ENCODE peak calls at places on chromosome 12, in four cellular contexts. V is WTC11, A is PC-3, R is IMR-90. W is an unnamed sample.

GRCh38 chr12:5407457-5407856 is 24.5 kb upstream of the NTF3 start:
- DNase-seq in V (no peak), A (no peak), R (peak), W (no peak)

GRCh38 chr12:107351716-107352115 is 258.4 kb upstream of the CRY1 start:
- DNase-seq in V (no peak), A (peak), R (peak), W (no peak)

GRCh38 chr12:54053625-54054441 is at the start of gene HOXC4:
- DNase-seq in V (peak), A (no peak), R (peak), W (no peak)

GRCh38 chr12:47409310-47409709 is 296.5 kb downstream of the RPAP3 start:
- DNase-seq in V (no peak), A (no peak), R (no peak), W (no peak)

GRCh38 chr12:4164591-4165558 is 108.7 kb upstream of the CCND2 start:
- DNase-seq in V (peak), A (no peak), R (peak), W (no peak)

GRCh38 chr12:93946542-93947150 is 201.7 kb upstream of the PLXNC1 start:
- DNase-seq in V (no peak), A (peak), R (peak), W (peak)

GRCh38 chr12:57740656-57741412 is 2.3 kb upstream of the AGAP2 start:
- DNase-seq in V (no peak), A (no peak), R (no peak), W (no peak)

GRCh38 chr12:46963977-46964376 is 115.4 kb upstream of the PCED1B start:
- DNase-seq in V (no peak), A (peak), R (no peak), W (peak)

GRCh38 chr12:119649202-119649808 is 18.6 kb upstream of the PRKAB1 start:
- DNase-seq in V (no peak), A (peak), R (no peak), W (peak)

GRCh38 chr12:50509009-50509663 is 4.4 kb downstream of the DIP2B start:
- DNase-seq in V (no peak), A (peak), R (no peak), W (no peak)

GRCh38 chr12:62683724-62684501 is 217.3 kb downstream of the MON2 start:
- DNase-seq in V (no peak), A (no peak), R (peak), W (no peak)

GRCh38 chr12:109946505-109946904 is 46.4 kb downstream of the TCHP start:
- DNase-seq in V (peak), A (no peak), R (peak), W (no peak)

GRCh38 chr12:95351745-95352144 is 122.2 kb upstream of the METAP2 start:
- DNase-seq in V (no peak), A (no peak), R (no peak), W (no peak)

GRCh38 chr12:73863541-73863940 is 674.1 kb upstream of the ATXN7L3B start:
- DNase-seq in V (no peak), A (peak), R (no peak), W (peak)

GRCh38 chr12:70876952-70877351 is 43.6 kb downstream of the PTPRR start:
- DNase-seq in V (no peak), A (peak), R (peak), W (peak)

GRCh38 chr12:52191841-52192791 is at the start of gene KRT80:
- DNase-seq in V (no peak), A (peak), R (peak), W (peak)

GRCh38 chr12:1837541-1838206 is 17.3 kb downstream of the LRTM2 start:
- DNase-seq in V (no peak), A (peak), R (peak), W (no peak)

GRCh38 chr12:57046947-57047890 is 2.7 kb downstream of the MYO1A start:
- DNase-seq in V (no peak), A (no peak), R (no peak), W (no peak)

GRCh38 chr12:110689002-110689600 is at the start of gene HVCN1:
- DNase-seq in V (peak), A (no peak), R (no peak), W (no peak)

GRCh38 chr12:107992870-107993451 is 136.1 kb upstream of the WSCD2 start:
- DNase-seq in V (peak), A (peak), R (peak), W (peak)

GRCh38 chr12:69570545-69571399 is 14.5 kb upstream of the CCT2 start:
- DNase-seq in V (peak), A (peak), R (peak), W (peak)

GRCh38 chr12:76190249-76190648 is 105.8 kb upstream of the NAP1L1 start:
- DNase-seq in V (no peak), A (no peak), R (no peak), W (no peak)

GRCh38 chr12:19203539-19204506 is 74.3 kb downstream of the PLEKHA5 start:
- DNase-seq in V (no peak), A (no peak), R (no peak), W (no peak)

GRCh38 chr12:55706840-55707671 is 648 bp downstream of the ITGA7 start:
- DNase-seq in V (peak), A (no peak), R (no peak), W (no peak)

GRCh38 chr12:124171231-124171985 is 123.5 kb upstream of the RFLNA start:
- DNase-seq in V (no peak), A (no peak), R (no peak), W (no peak)

GRCh38 chr12:106894774-106895173 is 60.9 kb upstream of the TMEM263 start:
- DNase-seq in V (no peak), A (peak), R (peak), W (no peak)

GRCh38 chr12:105177208-105177607 is 58.8 kb downstream of the APPL2 start:
- DNase-seq in V (no peak), A (no peak), R (no peak), W (no peak)

GRCh38 chr12:3536096-3536875 is 45.3 kb downstream of the PRMT8 start:
- DNase-seq in V (no peak), A (no peak), R (no peak), W (no peak)

GRCh38 chr12:116726749-116727148 is 11.1 kb downstream of the SPRING1 start:
- DNase-seq in V (no peak), A (no peak), R (no peak), W (no peak)

GRCh38 chr12:1799882-1800645 is 20.3 kb upstream of the LRTM2 start:
- DNase-seq in V (no peak), A (no peak), R (no peak), W (no peak)

GRCh38 chr12:27300251-27300650 is 32.4 kb upstream of the BMAL2 start:
- DNase-seq in V (no peak), A (no peak), R (no peak), W (no peak)

GRCh38 chr12:12715128-12715458 is 2.1 kb upstream of the CDKN1B start:
- DNase-seq in V (no peak), A (no peak), R (no peak), W (no peak)

GRCh38 chr12:76444408-76444984 is 96.3 kb upstream of the BBS10 start:
- DNase-seq in V (no peak), A (no peak), R (peak), W (no peak)

GRCh38 chr12:104720346-104721064 is 237.6 kb downstream of the SLC41A2 start:
- DNase-seq in V (no peak), A (no peak), R (peak), W (no peak)

DNA sequence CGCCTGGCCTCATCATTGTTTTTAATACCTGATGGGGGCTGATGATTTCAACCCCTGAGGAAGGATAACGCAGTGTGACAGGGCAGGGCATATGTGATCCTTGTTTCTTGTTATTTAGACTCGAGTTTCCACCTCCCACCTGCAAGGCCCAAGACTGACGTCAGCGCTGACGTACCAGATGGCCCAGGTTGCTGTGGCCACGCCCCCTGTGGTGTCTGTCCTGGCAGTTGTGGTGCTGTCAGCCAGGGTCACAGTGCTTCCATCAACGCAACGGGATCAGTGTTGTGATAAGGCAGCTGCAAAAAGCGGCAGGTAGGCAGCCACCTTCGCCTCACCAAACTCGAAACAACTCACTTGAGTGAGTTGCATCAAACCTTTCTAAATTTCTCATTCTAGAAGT is 18.4 kb downstream of the DDX51 start:
- DNase-seq in V (no peak), A (no peak), R (no peak), W (no peak)
- TF ChIP-seq CTCF in V (no peak), A (no peak), R (no peak), W (no peak)

GRCh38 chr12:9636150-9636549 is 28.4 kb upstream of the KLRB1 start:
- DNase-seq in V (no peak), A (no peak), R (no peak), W (no peak)

GRCh38 chr12:9634177-9634803 is 26.6 kb upstream of the KLRB1 start:
- DNase-seq in V (peak), A (peak), R (peak), W (peak)

GRCh38 chr12:9635014-9635413 is 27.3 kb upstream of the KLRB1 start:
- DNase-seq in V (no peak), A (no peak), R (no peak), W (no peak)

GRCh38 chr12:9640024-9640423 is 29.5 kb upstream of the CLEC2D start:
- DNase-seq in V (no peak), A (no peak), R (no peak), W (no peak)

DNA sequence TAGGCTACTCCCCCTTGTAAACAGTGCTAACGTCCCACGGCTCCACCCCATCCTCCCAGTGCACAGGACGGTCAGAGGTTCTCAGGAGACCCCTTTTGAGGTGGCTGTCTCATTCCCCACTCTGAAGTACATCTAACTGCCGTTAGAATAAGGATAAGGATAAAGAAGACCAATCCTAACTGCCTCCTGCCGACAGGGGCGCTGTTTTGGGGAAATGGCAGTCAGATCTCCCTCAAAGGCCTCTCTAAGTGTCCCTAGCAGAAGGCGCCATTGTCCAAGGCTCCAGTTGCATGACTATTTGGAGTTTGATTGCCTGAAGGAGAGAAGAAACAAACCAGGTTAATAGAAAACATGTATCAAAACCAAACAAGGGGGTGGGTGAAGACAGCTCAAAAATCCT is 29.1 kb upstream of the KLRB1 start:
- DNase-seq in V (peak), A (no peak), R (no peak), W (no peak)
- TF ChIP-seq CTCF in V (no peak), A (peak), R (no peak), W (no peak)

DNA sequence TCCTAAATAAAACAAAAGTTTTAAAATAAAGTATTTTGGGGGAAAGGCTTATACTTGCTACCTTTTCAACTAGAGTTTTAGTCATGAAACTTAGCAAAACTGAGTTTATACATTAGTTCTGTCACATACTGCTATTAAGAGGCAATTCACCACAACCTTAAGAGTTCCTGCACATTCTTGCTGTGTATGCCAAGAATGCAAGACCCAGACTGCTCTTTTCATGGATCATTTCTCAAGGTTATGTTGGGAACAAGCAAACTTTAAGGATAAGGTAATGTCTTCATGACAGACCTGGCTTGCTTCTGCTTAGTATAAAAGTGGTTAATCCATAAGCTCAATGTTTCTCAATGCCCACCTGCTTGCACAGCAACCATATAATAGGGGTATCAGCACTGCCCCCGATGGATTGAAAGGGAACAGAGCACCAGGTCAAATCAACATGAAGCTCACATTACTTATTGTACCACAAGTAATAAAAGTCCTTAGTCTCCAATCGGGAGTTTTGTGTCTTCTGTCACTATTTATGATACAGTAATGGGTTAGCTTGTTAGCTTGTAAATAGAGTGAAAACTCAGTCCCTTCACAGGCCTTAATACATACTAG is 67.6 kb downstream of the KIF21A start:
- DNase-seq in V (peak), A (no peak), R (no peak), W (peak)
- TF ChIP-seq CTCF in V (no peak), A (peak), R (no peak), W (no peak)

GRCh38 chr12:98606367-98606985 is 13.0 kb downstream of the SLC25A3 start:
- DNase-seq in V (no peak), A (no peak), R (no peak), W (peak)
- TF ChIP-seq CTCF in V (no peak), A (peak), R (peak), W (peak)

GRCh38 chr12:80313184-80313583 is 130.9 kb upstream of the PTPRQ start:
- DNase-seq in V (no peak), A (peak), R (no peak), W (no peak)
- TF ChIP-seq CTCF in V (no peak), A (peak), R (peak), W (peak)

DNA sequence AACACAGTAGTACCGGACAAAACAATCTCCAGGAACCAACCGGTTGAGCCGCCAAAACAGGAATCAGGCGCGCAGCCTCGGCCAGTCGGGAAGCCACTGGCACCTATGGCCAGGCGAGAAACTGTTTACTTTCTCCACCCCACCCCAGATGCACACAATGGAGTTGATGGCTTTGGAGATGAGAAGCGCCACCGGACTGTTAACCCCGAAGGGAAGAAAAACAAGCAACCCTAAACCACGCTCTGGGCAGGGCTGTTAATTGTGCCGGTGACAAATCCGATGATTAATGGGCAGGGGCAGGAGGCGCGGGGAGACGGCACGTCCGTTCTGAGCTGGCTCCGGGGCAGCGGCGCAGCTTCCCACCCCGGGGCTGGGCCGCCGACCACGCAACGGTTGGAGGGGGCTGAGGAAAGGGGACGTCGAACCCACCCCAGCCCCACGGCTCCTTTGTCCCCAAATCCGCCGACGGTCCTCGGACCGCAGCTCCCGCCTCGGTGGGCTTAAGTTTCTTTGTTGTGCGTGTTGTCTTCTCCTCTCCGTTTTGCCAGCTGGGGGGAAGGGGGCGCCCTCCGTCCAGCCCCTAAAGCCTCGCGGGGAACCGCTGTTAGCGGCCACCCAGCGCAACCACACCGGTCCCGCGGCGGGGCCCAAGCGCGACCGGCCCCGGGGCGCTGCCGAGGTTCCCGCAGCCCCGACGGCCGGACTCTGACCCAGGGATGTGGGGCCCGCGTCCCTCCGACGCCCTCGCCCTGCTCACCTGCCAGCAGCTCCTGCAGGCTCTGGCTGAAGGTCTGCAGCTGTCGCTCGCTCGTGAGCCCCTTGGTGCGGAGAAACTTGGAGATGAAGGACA is 790 bp downstream of the BTG1 start:
- DNase-seq in V (peak), A (peak), R (peak), W (peak)
- TF ChIP-seq CTCF in V (no peak), A (peak), R (no peak), W (no peak)